ENCODE peak calls at places on chromosomes 7 and 10, in six cellular contexts. O is astrocyte, X is AG10803, E is kidney, Y is A549, V is fibroblast of pulmonary artery. S is an unnamed sample.

GRCh38 chr10:35194906-35195305 is 68.3 kb downstream of the CREM start:
- DNase-seq in O (peak), X (peak), E (no peak), Y (peak), V (peak), S (peak)

GRCh38 chr7:73436031-73436929 is 2.7 kb downstream of the FZD9 start:
- DNase-seq in O (no peak), X (no peak), E (no peak), Y (peak), V (no peak), S (no peak)

GRCh38 chr7:152968003-152968402 is 208.5 kb downstream of the ACTR3B start:
- DNase-seq in O (no peak), X (no peak), E (no peak), Y (no peak), V (no peak), S (no peak)

GRCh38 chr10:96374985-96375830 is 16.4 kb upstream of the OPALIN start:
- DNase-seq in O (peak), X (peak), E (peak), Y (peak), V (peak), S (peak)

GRCh38 chr10:83723080-83723479 is 416.2 kb upstream of the GHITM start:
- DNase-seq in O (no peak), X (no peak), E (no peak), Y (no peak), V (peak), S (no peak)

GRCh38 chr10:93471110-93471651 is 11.0 kb downstream of the MYOF start:
- DNase-seq in O (peak), X (peak), E (no peak), Y (peak), V (peak), S (no peak)

GRCh38 chr10:35706959-35707358 is 64.9 kb upstream of the FZD8 start:
- DNase-seq in O (no peak), X (no peak), E (no peak), Y (no peak), V (no peak), S (no peak)

GRCh38 chr7:46738713-46739220 is 817.7 kb upstream of the IGFBP3 start:
- DNase-seq in O (peak), X (no peak), E (no peak), Y (no peak), V (no peak), S (no peak)

GRCh38 chr7:68244411-68244810 is 1247.8 kb downstream of the TYW1 start:
- DNase-seq in O (no peak), X (no peak), E (no peak), Y (no peak), V (no peak), S (no peak)

GRCh38 chr7:68904635-68905034 is 693.6 kb upstream of the AUTS2 start:
- DNase-seq in O (peak), X (peak), E (no peak), Y (no peak), V (peak), S (no peak)

GRCh38 chr10:96250349-96250748 is 21.0 kb downstream of the BLNK start:
- DNase-seq in O (no peak), X (no peak), E (no peak), Y (no peak), V (no peak), S (no peak)

GRCh38 chr7:17408245-17408903 is 109.9 kb downstream of the AHR start:
- DNase-seq in O (peak), X (peak), E (peak), Y (peak), V (peak), S (no peak)

GRCh38 chr10:123021517-123021916 is 12.7 kb downstream of the ACADSB start:
- DNase-seq in O (no peak), X (no peak), E (no peak), Y (no peak), V (peak), S (no peak)
- TF ChIP-seq CTCF in O (peak), X (peak), E (peak), Y (peak), V (peak), S (no peak)

DNA sequence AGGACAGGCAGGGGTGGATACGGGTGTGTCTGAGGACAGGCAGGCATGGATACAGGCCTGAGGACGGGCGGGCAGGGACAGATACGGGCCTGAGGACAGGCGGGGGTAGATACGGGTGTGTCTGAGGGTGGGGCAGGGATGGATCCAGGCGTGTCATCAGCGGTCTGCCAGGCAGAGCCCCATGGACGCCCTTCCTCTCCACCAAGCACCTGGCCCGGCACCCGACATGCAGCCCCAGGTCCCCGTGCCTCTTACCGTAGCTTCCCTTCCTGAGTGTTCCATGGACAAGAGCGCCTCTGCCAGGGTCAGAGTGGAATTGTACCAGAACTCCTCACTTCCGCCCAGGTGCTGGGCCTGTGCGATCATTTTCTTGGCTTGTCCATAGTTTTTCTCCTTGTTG is 74.6 kb upstream of the NKX6-2 start:
- DNase-seq in O (no peak), X (no peak), E (peak), Y (no peak), V (no peak), S (no peak)
- TF ChIP-seq CTCF in O (no peak), X (no peak), E (no peak), Y (no peak), V (no peak), S (no peak)

GRCh38 chr7:50614721-50615518 is 49.7 kb upstream of the DDC start:
- DNase-seq in O (no peak), X (no peak), E (no peak), Y (peak), V (no peak), S (peak)
- TF ChIP-seq CTCF in O (no peak), X (no peak), E (peak), Y (no peak), V (peak), S (peak)

GRCh38 chr7:120733835-120734234 is 124.1 kb downstream of the TSPAN12 start:
- DNase-seq in O (no peak), X (no peak), E (no peak), Y (no peak), V (no peak), S (no peak)

GRCh38 chr7:120732256-120732655 is 125.7 kb downstream of the TSPAN12 start:
- DNase-seq in O (no peak), X (no peak), E (no peak), Y (no peak), V (no peak), S (no peak)

GRCh38 chr7:120733143-120733542 is 124.8 kb downstream of the TSPAN12 start:
- DNase-seq in O (peak), X (peak), E (no peak), Y (peak), V (peak), S (no peak)

GRCh38 chr7:120738816-120739215 is 119.1 kb downstream of the TSPAN12 start:
- DNase-seq in O (no peak), X (no peak), E (no peak), Y (no peak), V (no peak), S (no peak)

GRCh38 chr7:120735791-120736190 is 122.2 kb downstream of the TSPAN12 start:
- DNase-seq in O (peak), X (no peak), E (no peak), Y (no peak), V (peak), S (no peak)
- TF ChIP-seq CTCF in O (no peak), X (no peak), E (no peak), Y (no peak), V (no peak), S (no peak)

DNA sequence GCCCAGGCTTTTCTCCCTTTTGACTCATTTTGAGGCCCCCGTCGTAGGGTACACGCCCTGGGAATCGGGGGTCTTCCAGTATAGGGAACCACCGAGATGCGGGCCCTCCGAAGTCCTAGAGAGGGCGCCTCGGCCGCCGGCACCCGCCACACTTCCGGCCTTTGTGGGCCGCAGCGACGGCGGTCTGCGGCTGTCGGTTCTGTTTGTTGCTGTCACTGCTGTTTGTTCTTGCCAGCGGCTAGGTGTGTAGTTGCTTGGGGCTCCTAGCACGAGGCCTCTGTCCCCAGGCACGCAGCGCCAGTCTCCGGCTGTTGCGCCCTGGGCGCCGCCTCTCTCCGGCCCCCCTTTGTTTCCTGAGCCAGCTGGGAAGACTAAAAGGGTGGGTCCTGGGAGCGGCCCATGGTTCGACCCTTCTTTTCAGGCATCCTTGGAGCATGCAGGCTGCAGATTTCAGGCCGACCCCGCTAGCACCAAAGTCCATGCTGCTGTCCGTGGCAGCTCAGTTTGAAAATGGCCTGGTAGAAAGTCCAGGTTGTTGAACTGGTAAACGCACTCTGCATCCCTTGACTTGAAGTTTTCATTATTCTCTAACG is 17.8 kb upstream of the ZKSCAN1 start:
- DNase-seq in O (no peak), X (peak), E (peak), Y (no peak), V (peak), S (peak)
- TF ChIP-seq CTCF in O (no peak), X (no peak), E (no peak), Y (no peak), V (peak), S (no peak)

GRCh38 chr10:97713828-97714400 is 384 bp downstream of the MARVELD1 start:
- DNase-seq in O (peak), X (peak), E (peak), Y (peak), V (peak), S (peak)
- TF ChIP-seq CTCF in O (no peak), X (peak), E (peak), Y (peak), V (peak), S (no peak)

GRCh38 chr10:23037561-23037960 is 57.8 kb upstream of the MSRB2 start:
- DNase-seq in O (no peak), X (no peak), E (no peak), Y (no peak), V (no peak), S (no peak)

GRCh38 chr10:23034790-23035189 is 60.6 kb upstream of the MSRB2 start:
- DNase-seq in O (no peak), X (no peak), E (no peak), Y (no peak), V (no peak), S (no peak)

GRCh38 chr10:23031318-23031717 is 64.1 kb upstream of the MSRB2 start:
- DNase-seq in O (no peak), X (no peak), E (no peak), Y (no peak), V (no peak), S (no peak)

GRCh38 chr10:23038172-23038571 is 57.2 kb upstream of the MSRB2 start:
- DNase-seq in O (no peak), X (no peak), E (no peak), Y (no peak), V (no peak), S (no peak)

GRCh38 chr10:23035569-23035968 is 59.8 kb upstream of the MSRB2 start:
- DNase-seq in O (no peak), X (no peak), E (no peak), Y (peak), V (no peak), S (no peak)
- TF ChIP-seq CTCF in O (no peak), X (peak), E (no peak), Y (no peak), V (peak), S (no peak)

GRCh38 chr10:78774999-78775711 is 293.6 kb upstream of the ZMIZ1 start:
- DNase-seq in O (no peak), X (no peak), E (peak), Y (no peak), V (no peak), S (no peak)
- TF ChIP-seq CTCF in O (no peak), X (peak), E (no peak), Y (no peak), V (no peak), S (no peak)

S was measured in activated CD8-positive, alpha-beta T cell treated with anti-CD3 and anti-CD28 coated beads for 36 hours.